ENCODE peak calls at places on chromosomes 12 and 14, in six cellular contexts. R is uterus; W is CD8-positive, alpha-beta memory T cell; J is mesenchymal stem cell; H is Peyer's patch; Q is astrocyte. E is an unnamed sample.

GRCh38 chr12:8948711-8949524 is 527 bp downstream of the M6PR start:
- DNase-seq in Q (peak; percentile 6), J (peak; percentile 83), H (peak; percentile 17), W (peak; percentile 21), R (no peak), E (peak; percentile 21)

GRCh38 chr14:105632010-105632409 is 105.6 kb downstream of the TMEM121 start:
- DNase-seq in W (no peak), J (no peak), H (no peak), Q (no peak), R (no peak), E (no peak)

GRCh38 chr12:68910128-68910527 is 22.8 kb downstream of the CPM start:
- DNase-seq in H (no peak), W (no peak), R (no peak), Q (peak; percentile 20), J (peak; percentile 9), E (no peak)

GRCh38 chr12:62865860-62866407 is 69.0 kb downstream of the PPM1H start:
- DNase-seq in Q (peak; percentile 72), R (no peak), H (no peak), W (no peak), J (peak; percentile 44), E (no peak)

GRCh38 chr12:53601296-53601847 is 24.8 kb downstream of the ATF7 start:
- DNase-seq in H (no peak), R (no peak), J (no peak), W (no peak), Q (no peak), E (peak; percentile 24)

GRCh38 chr14:47435331-47435965 is 240.0 kb downstream of the MDGA2 start:
- DNase-seq in R (no peak), H (no peak), Q (no peak), W (no peak), J (no peak), E (no peak)

GRCh38 chr14:106286697-106287290 is 760.4 kb downstream of the TMEM121 start:
- DNase-seq in W (no peak), H (no peak), Q (no peak), J (no peak), R (no peak), E (peak; percentile 10)

GRCh38 chr14:105899071-105899641 is 372.8 kb downstream of the TMEM121 start:
- DNase-seq in H (no peak), J (no peak), Q (no peak), R (no peak), W (no peak), E (no peak)

GRCh38 chr14:76917759-76918175 is 91.6 kb downstream of the LRRC74A start:
- DNase-seq in H (no peak), R (peak; percentile 52), W (no peak), Q (no peak), J (no peak), E (no peak)

GRCh38 chr12:42918387-42918786 is 328.8 kb upstream of the PRICKLE1 start:
- DNase-seq in J (peak; percentile 73), Q (peak; percentile 59), R (peak; percentile 27), W (no peak), H (no peak), E (peak; percentile 8)

GRCh38 chr12:132084681-132085635 is 59.2 kb downstream of the DDX51 start:
- DNase-seq in W (peak; percentile 30), H (no peak), R (peak; percentile 44), Q (peak; percentile 28), J (peak; percentile 84), E (peak; percentile 74)

GRCh38 chr12:68958337-68958736 is 25.4 kb upstream of the CPM start:
- DNase-seq in Q (no peak), H (no peak), R (no peak), J (no peak), W (no peak), E (no peak)

GRCh38 chr12:109753054-109753401 is 39.4 kb downstream of the FAM222A start:
- DNase-seq in H (no peak), J (no peak), Q (no peak), W (no peak), R (no peak), E (no peak)

GRCh38 chr14:75877292-75877691 is 104.5 kb downstream of the TGFB3 start:
- DNase-seq in J (peak; percentile 63), H (no peak), R (no peak), W (no peak), Q (peak; percentile 99), E (no peak)

GRCh38 chr14:71361335-71361734 is 454.1 kb downstream of the PCNX1 start:
- DNase-seq in W (no peak), H (no peak), R (no peak), Q (peak; percentile 32), J (peak; percentile 41), E (no peak)

GRCh38 chr12:12734054-12734453 is 16.9 kb downstream of the CDKN1B start:
- DNase-seq in J (peak; percentile 26), R (no peak), Q (peak; percentile 76), H (no peak), W (no peak), E (no peak)

GRCh38 chr12:12467222-12467621 is 95.4 kb downstream of the DUSP16 start:
- DNase-seq in Q (no peak), R (no peak), J (no peak), H (no peak), W (peak; percentile 43), E (no peak)

GRCh38 chr12:49008943-49009342 is 9.6 kb downstream of the PRKAG1 start:
- DNase-seq in J (no peak), Q (no peak), W (no peak), R (no peak), H (no peak), E (no peak)
- H3K36me3 ChIP-seq in J (peaks cover 26% of the 10 kb centered on the region), Q (peaks cover 40% of the 10 kb centered on the region), W (peaks cover 33% of the 10 kb centered on the region), R (no peaks in the 10 kb centered on the region), H (peaks cover 59% of the 10 kb centered on the region), E (no peaks in the 10 kb centered on the region)

DNA sequence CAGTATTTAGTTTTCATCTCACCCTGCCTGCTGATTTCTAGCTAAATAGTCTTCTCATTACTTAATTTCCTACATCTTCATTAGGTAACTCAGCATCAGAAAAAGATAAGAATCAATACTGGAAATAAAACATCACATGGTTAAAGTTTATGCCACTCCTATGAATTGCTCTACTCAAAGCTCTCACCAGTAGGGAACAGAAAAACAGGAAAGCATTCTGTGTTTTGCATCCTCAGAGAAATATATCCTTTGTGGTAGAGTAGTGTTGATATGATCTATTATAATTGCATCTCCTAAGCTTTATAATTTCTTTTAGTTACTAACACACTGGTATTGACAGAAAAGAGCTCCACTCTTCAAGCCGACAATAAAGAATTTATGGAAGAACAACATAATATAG is 9.9 kb downstream of the CPNE8 start:
- DNase-seq in W (no peak), H (no peak), Q (no peak), R (no peak), J (no peak), E (no peak)
- H3K27me3 ChIP-seq in W (no peaks in the 10 kb centered on the region), H (no peaks in the 10 kb centered on the region), Q (no peaks in the 10 kb centered on the region), R (no peaks in the 10 kb centered on the region), J (no peaks in the 10 kb centered on the region), E (peaks cover 42% of the 10 kb centered on the region)

DNA sequence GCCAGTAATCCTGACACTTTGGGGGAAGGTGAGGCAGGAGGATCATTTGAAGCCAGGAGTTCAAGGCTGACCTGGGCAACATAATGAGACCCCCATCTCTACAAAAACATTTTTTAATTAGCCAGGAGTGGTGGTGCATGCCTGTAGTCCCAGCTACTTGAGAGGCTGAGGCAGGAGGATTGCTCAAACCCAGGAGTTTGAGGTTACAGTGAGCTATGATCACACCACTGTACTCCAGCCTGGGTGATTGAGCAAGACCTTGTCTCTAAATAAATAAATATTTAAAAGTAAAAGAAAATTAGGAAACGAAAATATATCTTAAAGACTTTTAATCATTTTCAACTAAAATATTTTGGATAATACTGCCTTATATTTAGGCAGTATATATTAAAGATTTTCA is 25.9 kb downstream of the CKB start:
- DNase-seq in H (no peak), R (peak; percentile 2), J (peak; percentile 32), Q (no peak), W (no peak), E (no peak)
- H3K36me3 ChIP-seq in H (peaks cover 86% of the 10 kb centered on the region), R (no peaks in the 10 kb centered on the region), J (peaks cover 46% of the 10 kb centered on the region), Q (peaks cover 43% of the 10 kb centered on the region), W (peaks cover 34% of the 10 kb centered on the region), E (peaks cover 33% of the 10 kb centered on the region)

GRCh38 chr14:28767239-28767850 is 758 bp downstream of the FOXG1 start:
- DNase-seq in Q (no peak), R (no peak), H (no peak), W (no peak), J (no peak), E (peak; percentile 19)
- H3K27me3 ChIP-seq in Q (peaks cover 65% of the 10 kb centered on the region), R (peaks cover 31% of the 10 kb centered on the region), H (peaks cover 36% of the 10 kb centered on the region), W (peaks cover 11% of the 10 kb centered on the region), J (peaks cover 86% of the 10 kb centered on the region), E (no peaks in the 10 kb centered on the region)